ENCODE peak calls at places on chromosomes 7 and 10, in five cellular contexts. C is H9, W is IMR-90, G is H1, Y is mesenchymal stem cell. A is an unnamed sample.

GRCh38 chr10:6593140-6593740 is 13.2 kb upstream of the PRKCQ start:
- DNase-seq in Y (no peak), G (no peak), C (peak; percentile 47), W (no peak), A (peak; percentile 41)

GRCh38 chr7:76165106-76165972 is 36.4 kb upstream of the SRRM3 start:
- DNase-seq in G (no peak), W (no peak), C (peak; percentile 29), Y (no peak), A (no peak)

GRCh38 chr7:134613623-134614347 is 32.9 kb upstream of the BPGM start:
- DNase-seq in Y (peak; percentile 73), C (no peak), W (peak; percentile 99), G (no peak), A (no peak)

GRCh38 chr10:130231211-130231850 is 95.1 kb downstream of the GLRX3 start:
- DNase-seq in W (no peak), C (peak; percentile 15), Y (no peak), G (no peak), A (no peak)

GRCh38 chr10:124998624-124999291 is 56.8 kb downstream of the ZRANB1 start:
- DNase-seq in W (no peak), G (no peak), Y (no peak), C (peak; percentile 27), A (no peak)

GRCh38 chr10:78331391-78331922 is 297.8 kb downstream of the RPS24 start:
- DNase-seq in G (peak; percentile 33), W (peak; percentile 76), Y (peak; percentile 41), C (peak; percentile 20), A (no peak)

GRCh38 chr7:150400779-150401423 is 21.8 kb downstream of the ZNF775 start:
- DNase-seq in W (no peak), C (peak; percentile 51), G (no peak), Y (no peak), A (no peak)

GRCh38 chr7:90593205-90593604 is 2.9 kb upstream of the CDK14 start:
- DNase-seq in G (no peak), Y (no peak), C (no peak), W (no peak), A (no peak)

GRCh38 chr10:110137142-110137545 is 70.3 kb upstream of the MXI1 start:
- DNase-seq in G (no peak), Y (peak; percentile 82), C (no peak), W (peak; percentile 78), A (peak; percentile 21)

GRCh38 chr10:67296926-67297325 is 371.1 kb downstream of the LRRTM3 start:
- DNase-seq in C (no peak), G (no peak), W (no peak), Y (no peak), A (no peak)

GRCh38 chr7:143381427-143382125 is 431 bp downstream of the ZYX start:
- DNase-seq in C (peak; percentile 28), W (peak; percentile 79), G (no peak), Y (peak; percentile 73), A (peak; percentile 24)

GRCh38 chr10:16545126-16545736 is 23.6 kb upstream of the C1QL3 start:
- DNase-seq in Y (peak; percentile 34), W (peak; percentile 29), G (no peak), C (peak; percentile 30), A (no peak)

GRCh38 chr10:124708246-124708779 is 35.9 kb downstream of the FAM53B start:
- DNase-seq in C (no peak), G (no peak), Y (peak; percentile 60), W (no peak), A (no peak)

GRCh38 chr7:103293526-103293925 is 3.7 kb upstream of the PMPCB start:
- DNase-seq in G (no peak), Y (no peak), W (no peak), C (no peak), A (no peak)

GRCh38 chr10:119734396-119735332 is 8.8 kb downstream of the INPP5F start:
- DNase-seq in Y (peak; percentile 33), C (no peak), W (peak; percentile 52), G (no peak), A (no peak)

GRCh38 chr7:143882020-143882610 is 19.9 kb downstream of the TCAF1 start:
- DNase-seq in W (peak; percentile 59), Y (peak; percentile 88), G (peak; percentile 66), C (peak; percentile 56), A (no peak)

GRCh38 chr7:33716581-33717477 is 188.5 kb upstream of the BMPER start:
- DNase-seq in W (peak; percentile 66), G (no peak), Y (peak; percentile 52), C (no peak), A (peak; percentile 63)

GRCh38 chr7:144063710-144064109 is 5.9 kb upstream of the OR2A25 start:
- DNase-seq in W (no peak), Y (no peak), C (peak; percentile 53), G (peak; percentile 53), A (no peak)

GRCh38 chr7:45924283-45924682 is 3.2 kb upstream of the IGFBP3 start:
- DNase-seq in Y (peak; percentile 85), C (no peak), W (peak; percentile 76), G (no peak), A (peak; percentile 67)

GRCh38 chr10:50420166-50420565 is 168.8 kb upstream of the ASAH2 start:
- DNase-seq in C (no peak), G (no peak), W (no peak), Y (no peak), A (peak; percentile 65)

GRCh38 chr10:43939939-43940810 is 291.5 kb upstream of the ZNF32 start:
- DNase-seq in Y (peak; percentile 24), G (no peak), C (peak; percentile 14), W (peak; percentile 46), A (no peak)

GRCh38 chr10:127243490-127244272 is 47.3 kb upstream of the INSYN2A start:
- DNase-seq in Y (peak; percentile 45), G (peak; percentile 83), W (peak; percentile 30), C (peak; percentile 68), A (peak; percentile 76)

GRCh38 chr7:140526214-140526613 is 46.9 kb upstream of the MKRN1 start:
- DNase-seq in W (no peak), G (no peak), C (peak; percentile 51), Y (no peak), A (no peak)

GRCh38 chr10:66928000-66928770 is 2.3 kb downstream of the LRRTM3 start:
- DNase-seq in W (peak; percentile 12), Y (no peak), G (peak; percentile 52), C (peak; percentile 43), A (no peak)

GRCh38 chr7:151218170-151218569 is 7.9 kb upstream of the H2BK1 start:
- DNase-seq in C (no peak), Y (no peak), W (no peak), G (no peak), A (no peak)

GRCh38 chr10:97407211-97407951 is 6.2 kb upstream of the RRP12 start:
- DNase-seq in C (peak; percentile 92), G (peak; percentile 82), Y (peak; percentile 87), W (peak; percentile 78), A (peak; percentile 58)

GRCh38 chr10:44463511-44464121 is 78.7 kb upstream of the CXCL12 start:
- DNase-seq in W (no peak), G (no peak), Y (no peak), C (no peak), A (peak; percentile 66)

GRCh38 chr7:67484244-67484751 is 487.7 kb downstream of the TYW1 start:
- DNase-seq in G (peak; percentile 71), C (peak; percentile 83), Y (peak; percentile 39), W (peak; percentile 56), A (peak; percentile 72)

GRCh38 chr10:80260295-80261243 is 28.9 kb downstream of the MAT1A start:
- DNase-seq in G (peak; percentile 86), C (peak; percentile 64), W (no peak), Y (peak; percentile 30), A (no peak)
- H3K18ac ChIP-seq in G (no peak overlapping the region), C (no peak overlapping the region), W (no peak overlapping the region), Y (no peak overlapping the region), A (no peak overlapping the region)

GRCh38 chr7:44767134-44767911 is 18.7 kb downstream of the ZMIZ2 start:
- DNase-seq in W (no peak), C (no peak), Y (no peak), G (no peak), A (peak; percentile 22)

GRCh38 chr7:44769381-44770209 is 20.9 kb downstream of the ZMIZ2 start:
- DNase-seq in G (no peak), W (peak; percentile 47), C (no peak), Y (peak; percentile 56), A (peak; percentile 72)

GRCh38 chr7:44766416-44766801 is 17.8 kb downstream of the ZMIZ2 start:
- DNase-seq in C (no peak), W (no peak), Y (no peak), G (no peak), A (no peak)

GRCh38 chr7:44767912-44768662 is 19.4 kb downstream of the ZMIZ2 start:
- DNase-seq in W (peak; percentile 77), G (no peak), Y (peak; percentile 55), C (no peak), A (no peak)

DNA sequence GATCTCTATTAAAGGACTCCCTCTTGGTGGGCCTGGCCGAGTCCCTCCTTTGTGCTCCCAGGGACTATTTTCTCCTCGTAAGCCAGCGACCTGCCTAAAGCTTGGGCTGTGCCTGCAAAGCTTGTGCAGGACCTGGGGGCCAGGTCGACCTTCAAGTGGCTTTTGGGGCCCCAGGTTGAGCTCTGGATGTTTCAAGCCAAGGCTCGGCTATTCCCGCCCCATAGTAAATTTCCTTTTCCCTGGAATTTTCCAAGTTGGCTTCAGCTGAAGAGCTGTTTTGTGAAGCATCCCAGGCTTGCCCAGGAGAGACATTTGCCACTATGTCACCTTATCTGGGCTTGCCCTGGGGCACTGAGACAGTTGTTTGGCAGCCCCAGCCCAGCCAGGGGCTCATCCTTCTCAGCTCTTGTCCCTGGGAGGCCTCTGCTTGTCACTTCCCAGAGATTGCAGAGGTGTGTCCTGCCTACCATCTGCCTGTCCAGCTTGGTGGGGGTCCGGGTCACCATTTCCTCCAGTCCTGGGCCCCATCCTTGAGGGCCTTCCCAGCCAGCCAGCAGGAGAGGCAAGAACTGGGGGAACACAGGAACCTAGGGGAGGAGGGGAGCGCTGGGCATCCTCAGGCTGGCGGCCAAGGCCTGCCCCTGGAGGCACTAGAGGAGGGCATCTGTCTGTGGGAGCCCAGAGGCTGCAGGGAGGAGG is 20.2 kb downstream of the ZMIZ2 start:
- DNase-seq in C (no peak), G (no peak), W (no peak), Y (no peak), A (peak; percentile 85)
- H2AK5ac ChIP-seq in C (no peak overlapping the region), G (no peak overlapping the region), W (peak overlapping the region; percentile 84), Y (peak overlapping the region; percentile 19), A (no peak overlapping the region)

GRCh38 chr7:296546-296945 is 6.6 kb downstream of the FOXL3 start:
- DNase-seq in W (no peak), G (no peak), Y (no peak), C (peak; percentile 10), A (no peak)
- H3K18ac ChIP-seq in W (no peak overlapping the region), G (no peak overlapping the region), Y (no peak overlapping the region), C (no peak overlapping the region), A (no peak overlapping the region)

GRCh38 chr10:132236881-132237280 is 50.1 kb downstream of the DPYSL4 start:
- DNase-seq in G (no peak), W (no peak), Y (no peak), C (no peak), A (no peak)
- H2AK5ac ChIP-seq in G (no peak overlapping the region), W (no peak overlapping the region), Y (no peak overlapping the region), C (no peak overlapping the region), A (no peak overlapping the region)

A was measured in trophoblast cell.